ENCODE peak calls at places on chromosomes 6 and 20, in six cellular contexts. One of them, this sample, is unnamed.

GRCh38 chr6:16228709-16229665 is 9.4 kb upstream of the GMPR start:
- DNase-seq in prostate gland: no peak
- DNase-seq in esophagus squamous epithelium: no peak
- DNase-seq in IMR-90: no peak
- DNase-seq in OCI-LY7: no peak
- DNase-seq in CD8-positive, alpha-beta memory T cell: no peak
- DNase-seq in this sample: no peak

GRCh38 chr6:63504777-63505384 is 67.4 kb upstream of the LOC128125822 start:
- DNase-seq in CD8-positive, alpha-beta memory T cell: no peak
- DNase-seq in IMR-90: no peak
- DNase-seq in prostate gland: no peak
- DNase-seq in esophagus squamous epithelium: no peak
- DNase-seq in OCI-LY7: no peak
- DNase-seq in this sample: peak; percentile 7

GRCh38 chr20:59484228-59484627 is 120.1 kb upstream of the PHACTR3 start:
- DNase-seq in esophagus squamous epithelium: no peak
- DNase-seq in CD8-positive, alpha-beta memory T cell: no peak
- DNase-seq in IMR-90: no peak
- DNase-seq in OCI-LY7: no peak
- DNase-seq in prostate gland: no peak
- DNase-seq in this sample: no peak

GRCh38 chr6:44464527-44465310 is 77.2 kb downstream of the CDC5L start:
- DNase-seq in OCI-LY7: no peak
- DNase-seq in IMR-90: peak; percentile 22
- DNase-seq in CD8-positive, alpha-beta memory T cell: no peak
- DNase-seq in esophagus squamous epithelium: no peak
- DNase-seq in prostate gland: no peak
- DNase-seq in this sample: peak; percentile 41

GRCh38 chr6:131979515-131980337 is 28.6 kb upstream of the CCN2 start:
- DNase-seq in IMR-90: peak; percentile 97
- DNase-seq in OCI-LY7: no peak
- DNase-seq in esophagus squamous epithelium: no peak
- DNase-seq in CD8-positive, alpha-beta memory T cell: no peak
- DNase-seq in prostate gland: no peak
- DNase-seq in this sample: no peak

GRCh38 chr6:34536251-34536958 is 19.7 kb downstream of the SPDEF start:
- DNase-seq in CD8-positive, alpha-beta memory T cell: no peak
- DNase-seq in esophagus squamous epithelium: no peak
- DNase-seq in OCI-LY7: no peak
- DNase-seq in prostate gland: peak; percentile 92
- DNase-seq in IMR-90: no peak
- DNase-seq in this sample: no peak

GRCh38 chr20:51365670-51366069 is 176.8 kb downstream of the NFATC2 start:
- DNase-seq in prostate gland: no peak
- DNase-seq in OCI-LY7: no peak
- DNase-seq in IMR-90: peak; percentile 92
- DNase-seq in esophagus squamous epithelium: no peak
- DNase-seq in CD8-positive, alpha-beta memory T cell: no peak
- DNase-seq in this sample: peak; percentile 73

GRCh38 chr6:24673625-24674024 is 6.7 kb downstream of the ACOT13 start:
- DNase-seq in OCI-LY7: peak; percentile 51
- DNase-seq in esophagus squamous epithelium: no peak
- DNase-seq in IMR-90: no peak
- DNase-seq in prostate gland: no peak
- DNase-seq in CD8-positive, alpha-beta memory T cell: no peak
- DNase-seq in this sample: no peak

GRCh38 chr6:55046869-55047422 is 127.4 kb upstream of the HCRTR2 start:
- DNase-seq in esophagus squamous epithelium: no peak
- DNase-seq in IMR-90: peak; percentile 23
- DNase-seq in prostate gland: no peak
- DNase-seq in CD8-positive, alpha-beta memory T cell: no peak
- DNase-seq in OCI-LY7: no peak
- DNase-seq in this sample: peak; percentile 18

GRCh38 chr6:99458319-99458718 is 33.2 kb upstream of the PNISR start:
- DNase-seq in CD8-positive, alpha-beta memory T cell: no peak
- DNase-seq in prostate gland: no peak
- DNase-seq in esophagus squamous epithelium: no peak
- DNase-seq in IMR-90: peak; percentile 44
- DNase-seq in OCI-LY7: peak; percentile 43
- DNase-seq in this sample: peak; percentile 26

GRCh38 chr6:1916334-1916985 is 306.7 kb downstream of the FOXC1 start:
- DNase-seq in prostate gland: no peak
- DNase-seq in OCI-LY7: no peak
- DNase-seq in esophagus squamous epithelium: no peak
- DNase-seq in CD8-positive, alpha-beta memory T cell: no peak
- DNase-seq in IMR-90: peak; percentile 83
- DNase-seq in this sample: no peak

GRCh38 chr6:73801652-73802268 is 105.8 kb downstream of the CD109 start:
- DNase-seq in OCI-LY7: no peak
- DNase-seq in prostate gland: no peak
- DNase-seq in esophagus squamous epithelium: no peak
- DNase-seq in IMR-90: peak; percentile 11
- DNase-seq in CD8-positive, alpha-beta memory T cell: no peak
- DNase-seq in this sample: no peak

GRCh38 chr20:50804453-50805348 is 9.8 kb downstream of the BCAS4 start:
- DNase-seq in OCI-LY7: peak; percentile 74
- DNase-seq in CD8-positive, alpha-beta memory T cell: peak; percentile 68
- DNase-seq in IMR-90: no peak
- DNase-seq in esophagus squamous epithelium: no peak
- DNase-seq in prostate gland: no peak
- DNase-seq in this sample: no peak

GRCh38 chr6:12594541-12594893 is 122.0 kb upstream of the PHACTR1 start:
- DNase-seq in IMR-90: no peak
- DNase-seq in CD8-positive, alpha-beta memory T cell: no peak
- DNase-seq in esophagus squamous epithelium: no peak
- DNase-seq in prostate gland: no peak
- DNase-seq in OCI-LY7: peak; percentile 43
- DNase-seq in this sample: no peak

GRCh38 chr6:169800668-169801395 is 49.4 kb downstream of the ERMARD start:
- DNase-seq in esophagus squamous epithelium: no peak
- DNase-seq in prostate gland: peak; percentile 49
- DNase-seq in CD8-positive, alpha-beta memory T cell: no peak
- DNase-seq in IMR-90: peak; percentile 82
- DNase-seq in OCI-LY7: no peak
- DNase-seq in this sample: peak; percentile 80

GRCh38 chr6:135265278-135265677 is 84.2 kb downstream of the MYB start:
- DNase-seq in OCI-LY7: peak; percentile 88
- DNase-seq in IMR-90: no peak
- DNase-seq in esophagus squamous epithelium: no peak
- DNase-seq in CD8-positive, alpha-beta memory T cell: no peak
- DNase-seq in prostate gland: no peak
- DNase-seq in this sample: no peak

GRCh38 chr6:168132531-168133184 is 53.6 kb upstream of the FRMD1 start:
- DNase-seq in IMR-90: peak; percentile 80
- DNase-seq in CD8-positive, alpha-beta memory T cell: no peak
- DNase-seq in OCI-LY7: no peak
- DNase-seq in esophagus squamous epithelium: no peak
- DNase-seq in prostate gland: peak; percentile 58
- DNase-seq in this sample: no peak

DNA sequence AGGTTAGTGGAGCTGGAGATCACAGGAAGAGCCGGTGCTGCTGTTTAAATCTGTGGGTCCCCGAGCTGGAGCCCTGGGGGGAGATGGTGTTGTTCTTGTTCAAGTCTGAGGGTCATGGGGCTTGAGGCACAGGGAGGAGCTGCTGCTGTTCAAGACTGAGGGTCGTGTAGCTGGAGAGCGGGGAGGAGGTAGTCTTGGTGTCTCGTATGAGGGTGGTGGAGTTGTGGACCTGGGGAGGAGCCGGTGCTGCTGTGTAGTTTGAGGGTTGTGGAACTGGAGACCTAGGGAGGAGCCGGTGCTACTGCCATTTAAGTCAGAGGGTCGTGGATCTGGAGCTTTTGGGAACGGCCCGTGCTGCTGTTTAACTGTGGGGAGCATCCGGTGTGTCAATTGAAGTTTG is 112.2 kb upstream of the SULF2 start:
- DNase-seq in OCI-LY7: no peak
- DNase-seq in prostate gland: no peak
- DNase-seq in IMR-90: no peak
- DNase-seq in CD8-positive, alpha-beta memory T cell: no peak
- DNase-seq in esophagus squamous epithelium: no peak
- DNase-seq in this sample: no peak
- H3K4me1 ChIP-seq in OCI-LY7: no peaks in the 10 kb centered on the region
- H3K4me1 ChIP-seq in prostate gland: no peaks in the 10 kb centered on the region
- H3K4me1 ChIP-seq in IMR-90: no peaks in the 10 kb centered on the region
- H3K4me1 ChIP-seq in CD8-positive, alpha-beta memory T cell: no peaks in the 10 kb centered on the region
- H3K4me1 ChIP-seq in esophagus squamous epithelium: peaks cover under 1% of the 10 kb centered on the region
- H3K4me1 ChIP-seq in this sample: no peaks in the 10 kb centered on the region

DNA sequence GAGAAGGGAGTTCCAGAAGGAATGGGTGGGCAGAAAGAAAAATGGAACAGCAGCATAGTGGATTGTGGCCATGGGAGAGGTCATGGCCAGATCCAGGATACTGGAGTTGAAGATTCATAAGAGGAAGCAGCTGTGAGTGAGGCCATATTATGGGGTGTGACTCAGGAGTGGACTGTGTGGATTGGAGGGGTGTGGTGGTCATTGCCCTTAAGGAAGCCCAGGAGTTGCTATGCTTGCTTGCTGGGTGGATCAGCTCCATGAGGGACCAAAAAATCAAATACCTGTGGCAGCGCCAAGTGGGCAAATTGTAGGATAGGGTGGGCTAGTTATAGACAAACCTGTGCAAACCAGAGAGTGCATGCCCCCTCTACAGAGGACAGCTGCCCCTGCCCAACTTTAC is 18.3 kb downstream of the LRRC1 start:
- DNase-seq in IMR-90: no peak
- DNase-seq in OCI-LY7: no peak
- DNase-seq in esophagus squamous epithelium: no peak
- DNase-seq in CD8-positive, alpha-beta memory T cell: no peak
- DNase-seq in prostate gland: no peak
- DNase-seq in this sample: no peak
- H3K27ac ChIP-seq in IMR-90: no peak overlapping the region
- H3K27ac ChIP-seq in OCI-LY7: no peak overlapping the region
- H3K27ac ChIP-seq in esophagus squamous epithelium: no peak overlapping the region
- H3K27ac ChIP-seq in CD8-positive, alpha-beta memory T cell: no peak overlapping the region
- H3K27ac ChIP-seq in prostate gland: no peak overlapping the region
- H3K27ac ChIP-seq in this sample: no peak overlapping the region

GRCh38 chr20:47603260-47603659 is 101.6 kb downstream of the NCOA3 start:
- DNase-seq in esophagus squamous epithelium: no peak
- DNase-seq in IMR-90: no peak
- DNase-seq in CD8-positive, alpha-beta memory T cell: no peak
- DNase-seq in OCI-LY7: no peak
- DNase-seq in prostate gland: no peak
- DNase-seq in this sample: no peak
- H3K4me1 ChIP-seq in esophagus squamous epithelium: peaks cover 19% of the 10 kb centered on the region
- H3K4me1 ChIP-seq in IMR-90: no peaks in the 10 kb centered on the region
- H3K4me1 ChIP-seq in CD8-positive, alpha-beta memory T cell: peaks cover 21% of the 10 kb centered on the region
- H3K4me1 ChIP-seq in OCI-LY7: no peaks in the 10 kb centered on the region
- H3K4me1 ChIP-seq in prostate gland: no peaks in the 10 kb centered on the region
- H3K4me1 ChIP-seq in this sample: peaks cover 2% of the 10 kb centered on the region

GRCh38 chr6:88633782-88634181 is 329.6 kb downstream of the RNGTT start:
- DNase-seq in OCI-LY7: no peak
- DNase-seq in esophagus squamous epithelium: no peak
- DNase-seq in CD8-positive, alpha-beta memory T cell: no peak
- DNase-seq in prostate gland: no peak
- DNase-seq in IMR-90: no peak
- DNase-seq in this sample: no peak
- H3K27ac ChIP-seq in OCI-LY7: no peak overlapping the region
- H3K27ac ChIP-seq in esophagus squamous epithelium: no peak overlapping the region
- H3K27ac ChIP-seq in CD8-positive, alpha-beta memory T cell: no peak overlapping the region
- H3K27ac ChIP-seq in prostate gland: no peak overlapping the region
- H3K27ac ChIP-seq in IMR-90: no peak overlapping the region
- H3K27ac ChIP-seq in this sample: no peak overlapping the region

GRCh38 chr6:56749632-56750151 is 107.0 kb upstream of the DST start:
- DNase-seq in esophagus squamous epithelium: no peak
- DNase-seq in prostate gland: no peak
- DNase-seq in CD8-positive, alpha-beta memory T cell: no peak
- DNase-seq in IMR-90: peak; percentile 89
- DNase-seq in OCI-LY7: no peak
- DNase-seq in this sample: no peak
- H3K4me1 ChIP-seq in esophagus squamous epithelium: peaks cover 17% of the 10 kb centered on the region
- H3K4me1 ChIP-seq in prostate gland: no peaks in the 10 kb centered on the region
- H3K4me1 ChIP-seq in CD8-positive, alpha-beta memory T cell: no peaks in the 10 kb centered on the region
- H3K4me1 ChIP-seq in IMR-90: peaks cover 23% of the 10 kb centered on the region
- H3K4me1 ChIP-seq in OCI-LY7: no peaks in the 10 kb centered on the region
- H3K4me1 ChIP-seq in this sample: peaks cover 15% of the 10 kb centered on the region

GRCh38 chr6:41682497-41682961 is 44.3 kb downstream of the MDFI start:
- DNase-seq in CD8-positive, alpha-beta memory T cell: no peak
- DNase-seq in prostate gland: no peak
- DNase-seq in OCI-LY7: no peak
- DNase-seq in esophagus squamous epithelium: no peak
- DNase-seq in IMR-90: no peak
- DNase-seq in this sample: no peak

GRCh38 chr6:41684311-41685182 is 46.3 kb downstream of the MDFI start:
- DNase-seq in esophagus squamous epithelium: no peak
- DNase-seq in CD8-positive, alpha-beta memory T cell: no peak
- DNase-seq in prostate gland: no peak
- DNase-seq in OCI-LY7: no peak
- DNase-seq in IMR-90: no peak
- DNase-seq in this sample: no peak

GRCh38 chr6:41682056-41682477 is 43.8 kb downstream of the MDFI start:
- DNase-seq in esophagus squamous epithelium: no peak
- DNase-seq in OCI-LY7: peak; percentile 78
- DNase-seq in CD8-positive, alpha-beta memory T cell: peak; percentile 50
- DNase-seq in IMR-90: peak; percentile 86
- DNase-seq in prostate gland: peak; percentile 83
- DNase-seq in this sample: peak; percentile 98

GRCh38 chr6:41682966-41683459 is 44.7 kb downstream of the MDFI start:
- DNase-seq in OCI-LY7: no peak
- DNase-seq in esophagus squamous epithelium: no peak
- DNase-seq in CD8-positive, alpha-beta memory T cell: no peak
- DNase-seq in prostate gland: no peak
- DNase-seq in IMR-90: no peak
- DNase-seq in this sample: no peak

DNA sequence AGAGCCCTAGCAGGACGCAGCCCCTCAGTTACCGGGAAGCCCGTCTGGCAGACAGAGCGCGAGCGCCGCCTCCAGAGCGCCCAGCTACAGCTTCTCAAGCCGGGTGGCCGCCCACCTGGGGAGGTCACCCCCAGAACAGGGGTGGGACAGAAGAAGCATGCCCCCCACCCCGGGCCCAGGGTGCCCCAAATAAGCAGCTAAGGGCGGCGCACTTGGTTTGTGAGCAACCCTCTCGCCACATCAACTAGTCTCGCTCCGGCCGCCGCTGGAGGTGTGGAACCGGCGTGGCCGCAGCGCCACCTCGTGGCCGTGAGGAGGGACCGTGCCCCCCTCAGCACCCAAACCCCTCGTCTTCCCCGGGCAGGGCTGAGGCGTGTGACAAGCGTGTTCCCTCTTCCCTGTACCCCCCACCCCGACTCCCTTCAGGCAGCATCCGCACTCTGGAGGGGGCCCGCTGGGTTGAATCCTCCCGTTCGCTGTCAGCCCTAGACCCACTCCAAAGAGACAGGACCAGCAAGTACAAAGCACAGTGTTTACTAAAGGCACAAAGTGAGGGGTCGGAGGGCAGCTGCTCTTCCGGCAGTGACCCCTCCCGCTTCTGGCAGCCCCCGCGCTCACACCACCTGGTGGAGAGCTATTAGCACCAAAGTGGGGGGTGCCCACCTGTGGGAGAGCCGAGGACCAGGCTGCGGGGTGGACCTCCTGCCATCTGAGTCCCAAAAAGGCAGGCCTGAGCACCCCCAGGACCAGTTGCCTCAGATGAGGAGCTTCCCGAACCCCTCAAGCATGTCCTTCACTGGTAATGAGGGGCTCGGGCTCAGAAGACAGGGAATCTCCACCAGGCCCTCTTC is 45.4 kb downstream of the MDFI start:
- DNase-seq in prostate gland: peak; percentile 80
- DNase-seq in esophagus squamous epithelium: no peak
- DNase-seq in OCI-LY7: peak; percentile 81
- DNase-seq in CD8-positive, alpha-beta memory T cell: peak; percentile 73
- DNase-seq in IMR-90: peak; percentile 51
- DNase-seq in this sample: peak; percentile 72
- H3K27ac ChIP-seq in prostate gland: peak overlapping the region; percentile 17
- H3K27ac ChIP-seq in esophagus squamous epithelium: peak overlapping the region; percentile 25
- H3K27ac ChIP-seq in OCI-LY7: no peak overlapping the region
- H3K27ac ChIP-seq in CD8-positive, alpha-beta memory T cell: no peak overlapping the region
- H3K27ac ChIP-seq in IMR-90: no peak overlapping the region
- H3K27ac ChIP-seq in this sample: no peak overlapping the region